ENCODE peak calls at places on chromosomes 3 and 15, in ten cellular contexts. One of them, this sample, is unnamed.

GRCh38 chr15:51367322-51367976 is 26.0 kb downstream of the GLDN start:
- DNase-seq in HCT116: no peak
- DNase-seq in K562: no peak
- DNase-seq in spleen: no peak
- DNase-seq in tibial nerve: no peak
- DNase-seq in uterus: no peak
- DNase-seq in body of pancreas: no peak
- DNase-seq in sigmoid colon: no peak
- DNase-seq in suprapubic skin: no peak
- DNase-seq in erythroblast: no peak
- DNase-seq in this sample: no peak

GRCh38 chr3:51568041-51568440 is 29.5 kb downstream of the RAD54L2 start:
- DNase-seq in HCT116: no peak
- DNase-seq in K562: no peak
- DNase-seq in spleen: no peak
- DNase-seq in tibial nerve: no peak
- DNase-seq in uterus: no peak
- DNase-seq in body of pancreas: no peak
- DNase-seq in sigmoid colon: peak
- DNase-seq in suprapubic skin: no peak
- DNase-seq in erythroblast: no peak
- DNase-seq in this sample: no peak

GRCh38 chr3:123080864-123081562 is 14.2 kb downstream of the PDIA5 start:
- DNase-seq in HCT116: no peak
- DNase-seq in K562: peak
- DNase-seq in spleen: no peak
- DNase-seq in tibial nerve: no peak
- DNase-seq in uterus: no peak
- DNase-seq in body of pancreas: no peak
- DNase-seq in sigmoid colon: no peak
- DNase-seq in suprapubic skin: no peak
- DNase-seq in erythroblast: peak
- DNase-seq in this sample: no peak

GRCh38 chr3:32399030-32399620 is 7.5 kb downstream of the CMTM7 start:
- DNase-seq in HCT116: no peak
- DNase-seq in K562: peak
- DNase-seq in spleen: no peak
- DNase-seq in tibial nerve: no peak
- DNase-seq in uterus: no peak
- DNase-seq in body of pancreas: peak
- DNase-seq in sigmoid colon: no peak
- DNase-seq in suprapubic skin: no peak
- DNase-seq in erythroblast: peak
- DNase-seq in this sample: no peak

GRCh38 chr3:101873619-101874018 is 24.3 kb downstream of the NFKBIZ start:
- DNase-seq in HCT116: no peak
- DNase-seq in K562: no peak
- DNase-seq in spleen: no peak
- DNase-seq in tibial nerve: no peak
- DNase-seq in uterus: no peak
- DNase-seq in body of pancreas: no peak
- DNase-seq in sigmoid colon: no peak
- DNase-seq in suprapubic skin: no peak
- DNase-seq in erythroblast: no peak
- DNase-seq in this sample: no peak

GRCh38 chr15:82108489-82109078 is 62.8 kb upstream of the MEX3B start:
- DNase-seq in HCT116: peak
- DNase-seq in K562: peak
- DNase-seq in spleen: peak
- DNase-seq in tibial nerve: peak
- DNase-seq in uterus: peak
- DNase-seq in body of pancreas: peak
- DNase-seq in sigmoid colon: peak
- DNase-seq in suprapubic skin: no peak
- DNase-seq in erythroblast: peak
- DNase-seq in this sample: peak

GRCh38 chr15:77292924-77293558 is 126.9 kb downstream of the PEAK1 start:
- DNase-seq in HCT116: no peak
- DNase-seq in K562: no peak
- DNase-seq in spleen: no peak
- DNase-seq in tibial nerve: no peak
- DNase-seq in uterus: no peak
- DNase-seq in body of pancreas: no peak
- DNase-seq in sigmoid colon: no peak
- DNase-seq in suprapubic skin: no peak
- DNase-seq in erythroblast: peak
- DNase-seq in this sample: no peak

GRCh38 chr15:31228980-31229826 is 97.4 kb upstream of the KLF13 start:
- DNase-seq in HCT116: no peak
- DNase-seq in K562: no peak
- DNase-seq in spleen: peak
- DNase-seq in tibial nerve: no peak
- DNase-seq in uterus: no peak
- DNase-seq in body of pancreas: peak
- DNase-seq in sigmoid colon: no peak
- DNase-seq in suprapubic skin: no peak
- DNase-seq in erythroblast: no peak
- DNase-seq in this sample: peak

GRCh38 chr3:115040673-115041286 is 106.3 kb downstream of the ZBTB20 start:
- DNase-seq in HCT116: peak
- DNase-seq in K562: peak
- DNase-seq in spleen: no peak
- DNase-seq in tibial nerve: peak
- DNase-seq in uterus: peak
- DNase-seq in body of pancreas: peak
- DNase-seq in sigmoid colon: no peak
- DNase-seq in suprapubic skin: no peak
- DNase-seq in erythroblast: peak
- DNase-seq in this sample: no peak

GRCh38 chr3:31573460-31573779 is 40.7 kb downstream of the STT3B start:
- DNase-seq in HCT116: no peak
- DNase-seq in K562: no peak
- DNase-seq in spleen: no peak
- DNase-seq in tibial nerve: no peak
- DNase-seq in uterus: no peak
- DNase-seq in body of pancreas: no peak
- DNase-seq in sigmoid colon: no peak
- DNase-seq in suprapubic skin: no peak
- DNase-seq in erythroblast: no peak
- DNase-seq in this sample: no peak

GRCh38 chr3:148074916-148075315 is 622.8 kb upstream of the AGTR1 start:
- DNase-seq in HCT116: no peak
- DNase-seq in K562: no peak
- DNase-seq in spleen: no peak
- DNase-seq in tibial nerve: no peak
- DNase-seq in uterus: no peak
- DNase-seq in body of pancreas: no peak
- DNase-seq in sigmoid colon: no peak
- DNase-seq in suprapubic skin: no peak
- DNase-seq in erythroblast: no peak
- DNase-seq in this sample: no peak

GRCh38 chr15:94239474-94239873 is 8.1 kb downstream of the MCTP2 start:
- DNase-seq in HCT116: no peak
- DNase-seq in K562: no peak
- DNase-seq in spleen: no peak
- DNase-seq in tibial nerve: no peak
- DNase-seq in uterus: no peak
- DNase-seq in body of pancreas: no peak
- DNase-seq in sigmoid colon: no peak
- DNase-seq in suprapubic skin: no peak
- DNase-seq in erythroblast: peak
- DNase-seq in this sample: no peak

GRCh38 chr15:39172380-39173281 is 408.2 kb upstream of the THBS1 start:
- DNase-seq in HCT116: no peak
- DNase-seq in K562: no peak
- DNase-seq in spleen: no peak
- DNase-seq in tibial nerve: no peak
- DNase-seq in uterus: peak
- DNase-seq in body of pancreas: peak
- DNase-seq in sigmoid colon: peak
- DNase-seq in suprapubic skin: no peak
- DNase-seq in erythroblast: no peak
- DNase-seq in this sample: no peak

GRCh38 chr3:44058022-44058867 is 183.4 kb upstream of the TOPAZ1 start:
- DNase-seq in HCT116: no peak
- DNase-seq in K562: no peak
- DNase-seq in spleen: peak
- DNase-seq in tibial nerve: no peak
- DNase-seq in uterus: no peak
- DNase-seq in body of pancreas: no peak
- DNase-seq in sigmoid colon: no peak
- DNase-seq in suprapubic skin: no peak
- DNase-seq in erythroblast: no peak
- DNase-seq in this sample: peak

DNA sequence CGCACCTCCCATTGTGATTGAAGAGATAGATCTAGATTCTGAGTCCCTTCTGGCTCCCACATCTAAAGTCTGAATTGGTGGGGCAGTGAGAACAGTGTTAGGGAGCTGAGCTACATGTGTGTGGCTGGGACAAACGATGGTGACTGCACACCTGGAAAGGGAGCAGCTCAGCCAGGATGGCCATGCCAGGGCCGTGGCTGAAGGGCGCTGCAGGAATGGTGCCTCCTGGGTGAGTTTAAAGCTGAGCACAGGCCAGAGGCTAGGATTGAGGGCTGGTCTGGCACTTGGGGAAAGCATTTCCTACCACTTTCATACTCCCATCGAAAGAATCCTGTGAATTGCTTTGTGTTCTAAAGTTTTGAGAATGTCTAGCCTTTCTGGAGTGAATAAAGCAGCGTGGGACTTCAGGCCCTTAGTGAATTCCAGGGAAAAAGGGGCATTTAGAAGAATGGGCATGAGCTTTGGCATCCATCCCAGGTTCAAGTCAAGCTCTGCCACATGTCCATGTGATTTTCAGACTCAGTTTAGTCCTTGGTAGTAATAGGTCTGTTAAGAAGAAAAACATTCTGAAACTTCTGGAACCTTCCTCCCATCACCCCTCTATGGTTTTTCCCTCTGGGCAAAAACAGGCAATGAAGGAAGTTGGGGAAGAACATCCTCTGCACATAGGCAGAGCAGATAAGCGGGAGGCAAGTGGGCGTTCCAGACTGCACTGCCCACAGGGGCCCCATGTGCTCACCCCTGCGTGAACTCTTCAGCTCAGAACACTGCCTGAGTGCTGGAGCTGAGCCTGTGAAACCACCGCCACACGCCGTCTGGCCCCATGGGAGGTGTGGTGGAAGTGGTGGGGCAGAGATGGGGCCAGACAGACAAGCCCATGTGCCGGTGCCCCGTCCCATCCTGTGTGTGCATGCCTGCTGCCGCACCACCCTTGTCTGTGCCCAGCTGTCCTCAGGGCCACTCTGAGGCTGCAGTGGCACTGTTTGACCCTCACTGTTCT is 12.9 kb upstream of the CPNE9 start:
- DNase-seq in HCT116: no peak
- DNase-seq in K562: peak
- DNase-seq in spleen: peak
- DNase-seq in tibial nerve: no peak
- DNase-seq in uterus: no peak
- DNase-seq in body of pancreas: no peak
- DNase-seq in sigmoid colon: no peak
- DNase-seq in suprapubic skin: no peak
- DNase-seq in erythroblast: no peak
- DNase-seq in this sample: peak
- TF ChIP-seq POLR2A in HCT116: no peak
- TF ChIP-seq POLR2A in K562: no peak
- TF ChIP-seq POLR2A in spleen: no peak
- TF ChIP-seq POLR2A in tibial nerve: no peak
- TF ChIP-seq POLR2A in uterus: no peak
- TF ChIP-seq POLR2A in body of pancreas: no peak
- TF ChIP-seq POLR2A in sigmoid colon: no peak
- TF ChIP-seq POLR2A in suprapubic skin: no peak
- TF ChIP-seq POLR2A in erythroblast: no peak
- TF ChIP-seq POLR2A in this sample: no peak

GRCh38 chr3:146404451-146404850 is 64.9 kb downstream of the PLSCR2 start:
- DNase-seq in HCT116: no peak
- DNase-seq in K562: no peak
- DNase-seq in spleen: no peak
- DNase-seq in tibial nerve: no peak
- DNase-seq in uterus: no peak
- DNase-seq in body of pancreas: no peak
- DNase-seq in sigmoid colon: no peak
- DNase-seq in suprapubic skin: no peak
- DNase-seq in erythroblast: no peak
- DNase-seq in this sample: no peak
- TF ChIP-seq POLR2A in HCT116: no peak
- TF ChIP-seq POLR2A in K562: no peak
- TF ChIP-seq POLR2A in spleen: no peak
- TF ChIP-seq POLR2A in tibial nerve: no peak
- TF ChIP-seq POLR2A in uterus: no peak
- TF ChIP-seq POLR2A in body of pancreas: no peak
- TF ChIP-seq POLR2A in sigmoid colon: no peak
- TF ChIP-seq POLR2A in suprapubic skin: no peak
- TF ChIP-seq POLR2A in erythroblast: no peak
- TF ChIP-seq POLR2A in this sample: no peak

GRCh38 chr3:15769256-15769915 is 28.4 kb downstream of the ANKRD28 start:
- DNase-seq in HCT116: no peak
- DNase-seq in K562: no peak
- DNase-seq in spleen: no peak
- DNase-seq in tibial nerve: no peak
- DNase-seq in uterus: no peak
- DNase-seq in body of pancreas: no peak
- DNase-seq in sigmoid colon: no peak
- DNase-seq in suprapubic skin: no peak
- DNase-seq in erythroblast: no peak
- DNase-seq in this sample: no peak
- TF ChIP-seq POLR2A in HCT116: no peak
- TF ChIP-seq POLR2A in K562: no peak
- TF ChIP-seq POLR2A in spleen: no peak
- TF ChIP-seq POLR2A in tibial nerve: no peak
- TF ChIP-seq POLR2A in uterus: no peak
- TF ChIP-seq POLR2A in body of pancreas: no peak
- TF ChIP-seq POLR2A in sigmoid colon: no peak
- TF ChIP-seq POLR2A in suprapubic skin: no peak
- TF ChIP-seq POLR2A in erythroblast: no peak
- TF ChIP-seq POLR2A in this sample: no peak

GRCh38 chr3:100463002-100463401 is 29.4 kb upstream of the TMEM45A start:
- DNase-seq in HCT116: peak
- DNase-seq in K562: peak
- DNase-seq in spleen: no peak
- DNase-seq in tibial nerve: peak
- DNase-seq in uterus: peak
- DNase-seq in body of pancreas: peak
- DNase-seq in sigmoid colon: no peak
- DNase-seq in suprapubic skin: no peak
- DNase-seq in erythroblast: peak
- DNase-seq in this sample: peak
- TF ChIP-seq POLR2A in HCT116: no peak
- TF ChIP-seq POLR2A in K562: no peak
- TF ChIP-seq POLR2A in spleen: no peak
- TF ChIP-seq POLR2A in tibial nerve: no peak
- TF ChIP-seq POLR2A in uterus: no peak
- TF ChIP-seq POLR2A in body of pancreas: no peak
- TF ChIP-seq POLR2A in sigmoid colon: no peak
- TF ChIP-seq POLR2A in suprapubic skin: no peak
- TF ChIP-seq POLR2A in erythroblast: no peak
- TF ChIP-seq POLR2A in this sample: no peak

GRCh38 chr3:196219194-196219969 is 3.0 kb downstream of the SLC51A start:
- DNase-seq in HCT116: no peak
- DNase-seq in K562: no peak
- DNase-seq in spleen: peak
- DNase-seq in tibial nerve: peak
- DNase-seq in uterus: peak
- DNase-seq in body of pancreas: peak
- DNase-seq in sigmoid colon: peak
- DNase-seq in suprapubic skin: no peak
- DNase-seq in erythroblast: peak
- DNase-seq in this sample: peak
- TF ChIP-seq POLR2A in HCT116: no peak
- TF ChIP-seq POLR2A in K562: no peak
- TF ChIP-seq POLR2A in spleen: no peak
- TF ChIP-seq POLR2A in tibial nerve: no peak
- TF ChIP-seq POLR2A in uterus: no peak
- TF ChIP-seq POLR2A in body of pancreas: no peak
- TF ChIP-seq POLR2A in sigmoid colon: no peak
- TF ChIP-seq POLR2A in suprapubic skin: no peak
- TF ChIP-seq POLR2A in erythroblast: no peak
- TF ChIP-seq POLR2A in this sample: no peak

This sample was measured in GM12891.